ENCODE peak calls at places on chromosome 19, in four cellular contexts. Q, E, C and G are unnamed samples.

GRCh38 chr19:10510301-10510802 is 6.9 kb downstream of the S1PR5 start:
- DNase-seq in Q (peak; percentile 72), E (peak; percentile 25), C (no peak), G (peak; percentile 33)

GRCh38 chr19:16457195-16457953 is 14.4 kb downstream of the EPS15L1 start:
- DNase-seq in Q (peak; percentile 47), E (peak; percentile 24), C (no peak), G (no peak)

GRCh38 chr19:57263244-57263643 is 17.0 kb upstream of the ZNF460 start:
- DNase-seq in Q (no peak), E (no peak), C (no peak), G (no peak)

GRCh38 chr19:11375143-11375948 is 880 bp downstream of the SWSAP1 start:
- DNase-seq in Q (no peak), E (peak; percentile 31), C (no peak), G (peak; percentile 27)

GRCh38 chr19:49851456-49852259 is 699 bp downstream of the PTOV1 start:
- DNase-seq in Q (peak; percentile 89), E (no peak), C (no peak), G (peak; percentile 41)

GRCh38 chr19:7772752-7773291 is 9.8 kb downstream of the CLEC4M start:
- DNase-seq in Q (no peak), E (no peak), C (peak; percentile 68), G (no peak)

GRCh38 chr19:12796146-12797071 is 5.1 kb downstream of the JUNB start:
- DNase-seq in Q (peak; percentile 51), E (peak; percentile 68), C (no peak), G (peak; percentile 63)

GRCh38 chr19:40666803-40667438 is 23.5 kb downstream of the NUMBL start:
- DNase-seq in Q (no peak), E (no peak), C (no peak), G (no peak)

GRCh38 chr19:31553844-31554215 is 204.6 kb upstream of the TSHZ3 start:
- DNase-seq in Q (no peak), E (no peak), C (no peak), G (no peak)

GRCh38 chr19:40862333-40862732 is 12.1 kb upstream of the CYP2A6 start:
- DNase-seq in Q (no peak), E (peak; percentile 4), C (no peak), G (no peak)

GRCh38 chr19:58117841-58118575 is 20.0 kb upstream of the ZSCAN18 start:
- DNase-seq in Q (no peak), E (no peak), C (no peak), G (no peak)

GRCh38 chr19:12721656-12722565 is 1.8 kb downstream of the TNPO2 start:
- DNase-seq in Q (peak; percentile 90), E (peak; percentile 52), C (no peak), G (peak; percentile 56)

GRCh38 chr19:44512326-44513298 is 12.3 kb upstream of the ZNF180 start:
- DNase-seq in Q (peak; percentile 78), E (peak; percentile 36), C (no peak), G (peak; percentile 60)

GRCh38 chr19:2636897-2637683 is 65.4 kb downstream of the GNG7 start:
- DNase-seq in Q (peak; percentile 87), E (peak; percentile 34), C (no peak), G (peak; percentile 74)

GRCh38 chr19:5452594-5453565 is 2.3 kb upstream of the ZNRF4 start:
- DNase-seq in Q (peak; percentile 85), E (peak; percentile 44), C (no peak), G (peak; percentile 64)

GRCh38 chr19:45638930-45639729 is at the start of gene EML2:
- DNase-seq in Q (peak; percentile 84), E (peak; percentile 24), C (no peak), G (no peak)

GRCh38 chr19:1082165-1082927 is 12.8 kb downstream of the POLR2E start:
- DNase-seq in Q (peak; percentile 95), E (no peak), C (no peak), G (peak; percentile 96)

GRCh38 chr19:5423567-5424125 is 31.6 kb upstream of the ZNRF4 start:
- DNase-seq in Q (no peak), E (no peak), C (no peak), G (no peak)

GRCh38 chr19:23776507-23777205 is 18.0 kb upstream of the ZNF681 start:
- DNase-seq in Q (no peak), E (no peak), C (no peak), G (no peak)

GRCh38 chr19:46036745-46037126 is 4.1 kb downstream of the IGFL4 start:
- DNase-seq in Q (no peak), E (peak; percentile 36), C (no peak), G (no peak)

GRCh38 chr19:30278882-30279254 is 93.3 kb upstream of the ZNF536 start:
- DNase-seq in Q (no peak), E (no peak), C (no peak), G (no peak)

GRCh38 chr19:58044886-58045285 is 11.1 kb downstream of the ZSCAN1 start:
- DNase-seq in Q (no peak), E (no peak), C (no peak), G (no peak)

GRCh38 chr19:49210108-49210900 is 52.7 kb downstream of the TRPM4 start:
- DNase-seq in Q (peak; percentile 90), E (no peak), C (no peak), G (peak; percentile 55)

DNA sequence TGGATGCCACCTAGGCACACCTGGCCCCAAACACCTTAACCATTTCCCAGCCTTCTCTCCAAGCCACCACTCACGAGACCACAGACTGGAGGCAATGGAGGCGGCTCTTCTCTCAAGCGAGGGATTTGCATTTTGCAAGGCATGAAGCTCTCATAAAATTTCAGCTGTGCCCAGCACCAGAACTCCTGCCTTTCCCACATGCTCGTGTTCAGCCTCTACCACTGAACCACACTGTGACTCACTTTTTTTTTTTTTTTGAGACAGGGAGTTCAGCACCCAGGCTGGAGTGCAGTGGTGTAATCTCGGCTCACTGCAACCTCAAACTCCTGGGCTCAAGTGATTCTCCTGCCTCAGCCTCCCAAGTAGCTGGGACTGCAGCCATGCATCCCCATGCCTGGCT is 10.6 kb downstream of the NANOS3 start:
- DNase-seq in Q (no peak), E (no peak), C (no peak), G (no peak)
- TF ChIP-seq FOXM1 in Q (no peak), E (no peak), C (no peak), G (no peak)

GRCh38 chr19:51479531-51480331 is 1.4 kb downstream of the CEACAM18 start:
- DNase-seq in Q (no peak), E (no peak), C (no peak), G (no peak)
- TF ChIP-seq BHLHE40 in Q (no peak), E (no peak), C (no peak), G (no peak)

GRCh38 chr19:3899531-3900294 is 19.2 kb downstream of the ATCAY start:
- DNase-seq in Q (no peak), E (no peak), C (no peak), G (no peak)
- TF ChIP-seq SP1 in Q (no peak), E (no peak), C (no peak), G (no peak)

GRCh38 chr19:17931532-17932191 is 1.2 kb upstream of the CCDC124 start:
- DNase-seq in Q (peak; percentile 54), E (no peak), C (no peak), G (no peak)
- TF ChIP-seq FOXM1 in Q (no peak), E (no peak), C (no peak), G (no peak)

GRCh38 chr19:38803543-38803942 is 9.2 kb downstream of the LGALS4 start:
- DNase-seq in Q (no peak), E (no peak), C (no peak), G (no peak)
- TF ChIP-seq BHLHE40 in Q (no peak), E (no peak), C (no peak), G (no peak)

GRCh38 chr19:47729468-47729798 is 15.9 kb upstream of the NOP53 start:
- DNase-seq in Q (peak; percentile 80), E (no peak), C (no peak), G (no peak)
- TF ChIP-seq SP1 in Q (no peak), E (no peak), C (no peak), G (no peak)

DNA sequence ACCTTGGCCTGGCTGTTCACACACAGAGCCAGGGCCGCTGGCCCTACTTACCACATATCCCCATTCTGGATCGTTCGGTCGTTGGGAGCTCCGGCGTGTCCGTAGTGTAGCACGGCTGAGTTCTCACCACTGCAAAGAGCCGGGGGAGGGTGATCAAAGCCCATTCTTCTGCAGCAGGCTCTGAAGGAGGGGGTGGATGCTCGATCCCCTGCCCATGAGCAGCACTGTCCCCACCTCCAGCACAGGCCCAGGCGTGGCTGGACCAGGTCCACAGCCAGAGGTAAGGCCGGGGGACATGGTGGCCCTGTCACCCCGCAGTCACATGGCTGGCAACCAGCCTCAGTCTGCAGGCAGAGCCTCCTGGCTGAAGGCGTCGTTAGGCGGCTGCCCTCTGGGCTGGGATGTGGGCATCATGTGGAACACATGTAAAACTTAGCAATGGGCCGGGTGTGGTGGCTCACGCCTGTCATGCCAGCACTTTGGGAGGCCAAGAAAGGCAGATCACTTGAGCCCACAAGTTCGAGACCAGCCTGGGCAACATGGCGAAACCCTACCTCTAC is 38.2 kb downstream of the CEBPG start:
- DNase-seq in Q (no peak), E (no peak), C (no peak), G (no peak)
- TF ChIP-seq FOXM1 in Q (no peak), E (no peak), C (no peak), G (no peak)

GRCh38 chr19:4206818-4207484 is 22.4 kb upstream of the EBI3 start:
- DNase-seq in Q (no peak), E (no peak), C (no peak), G (no peak)

GRCh38 chr19:4208385-4209094 is 20.8 kb upstream of the EBI3 start:
- DNase-seq in Q (peak; percentile 59), E (peak; percentile 52), C (no peak), G (no peak)

GRCh38 chr19:4215807-4216206 is 13.5 kb upstream of the EBI3 start:
- DNase-seq in Q (no peak), E (no peak), C (no peak), G (peak; percentile 2)

GRCh38 chr19:4213116-4213515 is 16.2 kb upstream of the EBI3 start:
- DNase-seq in Q (no peak), E (no peak), C (no peak), G (no peak)

GRCh38 chr19:4210166-4210731 is 19.1 kb upstream of the EBI3 start:
- DNase-seq in Q (no peak), E (no peak), C (no peak), G (no peak)
- TF ChIP-seq BHLHE40 in Q (no peak), E (no peak), C (no peak), G (no peak)

GRCh38 chr19:17915940-17916593 is 16.7 kb upstream of the CCDC124 start:
- DNase-seq in Q (no peak), E (no peak), C (no peak), G (no peak)
- TF ChIP-seq SP1 in Q (no peak), E (no peak), C (no peak), G (no peak)

DNA sequence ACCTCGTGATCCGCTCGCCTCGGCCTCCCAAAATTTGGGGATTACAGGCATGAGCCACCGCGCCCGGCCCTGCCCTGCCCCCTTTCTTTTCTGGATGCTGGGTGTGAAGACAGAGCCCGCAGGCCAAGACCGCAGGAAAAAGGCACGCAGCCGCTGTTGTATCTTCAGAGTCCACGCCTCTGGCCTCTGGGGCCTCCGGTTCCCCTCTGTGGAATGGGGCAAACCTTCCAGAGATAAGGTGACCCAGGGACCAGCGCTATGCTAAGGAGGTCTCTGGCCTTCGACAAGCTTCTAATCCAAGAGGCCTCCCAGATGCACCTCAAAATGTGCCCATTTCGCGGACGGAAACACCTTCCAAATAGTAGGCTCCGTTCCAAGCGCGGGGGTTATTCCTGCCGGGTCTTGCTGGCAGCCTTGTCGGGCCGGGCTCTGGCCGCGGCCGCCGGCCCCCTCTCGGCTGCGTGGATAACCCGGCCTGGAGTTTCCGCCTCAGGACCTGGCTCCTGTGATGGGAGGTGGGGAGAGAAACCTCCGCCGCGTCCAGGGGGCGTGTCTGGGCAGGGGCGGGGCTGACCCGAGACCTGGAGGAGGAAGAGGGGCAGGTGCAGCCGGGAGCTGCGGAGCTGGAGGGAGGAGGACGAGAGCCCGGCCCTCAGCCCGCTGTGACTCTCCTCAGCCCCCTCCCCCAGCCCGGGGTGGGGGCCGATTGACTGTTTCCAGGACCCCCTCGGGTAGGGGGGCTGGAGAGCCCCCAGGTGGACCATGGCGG is 13.1 kb downstream of the TJP3 start:
- DNase-seq in Q (peak; percentile 98), E (peak; percentile 59), C (no peak), G (peak; percentile 94)
- TF ChIP-seq FOXM1 in Q (peak; percentile 20), E (no peak), C (no peak), G (peak; percentile 99)